ENCODE peak calls at places on chromosomes 2 and 18, in seven cellular contexts. One of them, this sample, is unnamed.

GRCh38 chr18:63158676-63159291 is 160.8 kb downstream of the BCL2 start:
- DNase-seq in Kasumi-1: no peak
- DNase-seq in nephron progenitor cell: no peak
- DNase-seq in AG09309: no peak
- DNase-seq in cardiac muscle cell: no peak
- DNase-seq in H9: no peak
- DNase-seq in KG1: no peak
- DNase-seq in this sample: no peak

GRCh38 chr2:237591021-237591370 is 462 bp upstream of the RAB17 start:
- DNase-seq in Kasumi-1: no peak
- DNase-seq in nephron progenitor cell: no peak
- DNase-seq in AG09309: no peak
- DNase-seq in cardiac muscle cell: no peak
- DNase-seq in H9: peak; percentile 93
- DNase-seq in KG1: no peak
- DNase-seq in this sample: no peak

GRCh38 chr2:231160701-231161100 is 35.9 kb upstream of the HTR2B start:
- DNase-seq in Kasumi-1: no peak
- DNase-seq in nephron progenitor cell: no peak
- DNase-seq in AG09309: no peak
- DNase-seq in cardiac muscle cell: no peak
- DNase-seq in H9: no peak
- DNase-seq in KG1: no peak
- DNase-seq in this sample: no peak

GRCh38 chr2:144520718-144521487 is 984 bp upstream of the ZEB2 start:
- DNase-seq in Kasumi-1: no peak
- DNase-seq in nephron progenitor cell: no peak
- DNase-seq in AG09309: no peak
- DNase-seq in cardiac muscle cell: peak; percentile 95
- DNase-seq in H9: no peak
- DNase-seq in KG1: no peak
- DNase-seq in this sample: no peak

GRCh38 chr2:163943403-163944356 is 207.9 kb upstream of the FIGN start:
- DNase-seq in Kasumi-1: no peak
- DNase-seq in nephron progenitor cell: no peak
- DNase-seq in AG09309: no peak
- DNase-seq in cardiac muscle cell: no peak
- DNase-seq in H9: peak; percentile 28
- DNase-seq in KG1: no peak
- DNase-seq in this sample: no peak

GRCh38 chr2:169247231-169247630 is 115.1 kb downstream of the LRP2 start:
- DNase-seq in Kasumi-1: no peak
- DNase-seq in nephron progenitor cell: no peak
- DNase-seq in AG09309: no peak
- DNase-seq in cardiac muscle cell: no peak
- DNase-seq in H9: no peak
- DNase-seq in KG1: no peak
- DNase-seq in this sample: no peak

GRCh38 chr2:226414313-226414712 is 385.3 kb downstream of the IRS1 start:
- DNase-seq in Kasumi-1: no peak
- DNase-seq in nephron progenitor cell: no peak
- DNase-seq in AG09309: no peak
- DNase-seq in cardiac muscle cell: no peak
- DNase-seq in H9: no peak
- DNase-seq in KG1: no peak
- DNase-seq in this sample: no peak

GRCh38 chr2:25251032-25251460 is 82.7 kb upstream of the POMC start:
- DNase-seq in Kasumi-1: peak; percentile 34
- DNase-seq in nephron progenitor cell: peak; percentile 36
- DNase-seq in AG09309: no peak
- DNase-seq in cardiac muscle cell: no peak
- DNase-seq in H9: no peak
- DNase-seq in KG1: no peak
- DNase-seq in this sample: peak; percentile 52

GRCh38 chr18:79525556-79526467 is 130.1 kb downstream of the NFATC1 start:
- DNase-seq in Kasumi-1: no peak
- DNase-seq in nephron progenitor cell: no peak
- DNase-seq in AG09309: no peak
- DNase-seq in cardiac muscle cell: peak; percentile 45
- DNase-seq in H9: peak; percentile 25
- DNase-seq in KG1: no peak
- DNase-seq in this sample: no peak

GRCh38 chr2:200788129-200788718 is 23.5 kb upstream of the BZW1 start:
- DNase-seq in Kasumi-1: no peak
- DNase-seq in nephron progenitor cell: no peak
- DNase-seq in AG09309: no peak
- DNase-seq in cardiac muscle cell: peak; percentile 66
- DNase-seq in H9: no peak
- DNase-seq in KG1: no peak
- DNase-seq in this sample: no peak

GRCh38 chr18:59707306-59707705 is 10.1 kb upstream of the CCBE1 start:
- DNase-seq in Kasumi-1: no peak
- DNase-seq in nephron progenitor cell: no peak
- DNase-seq in AG09309: no peak
- DNase-seq in cardiac muscle cell: no peak
- DNase-seq in H9: peak; percentile 59
- DNase-seq in KG1: no peak
- DNase-seq in this sample: no peak

GRCh38 chr2:88074854-88075292 is 7.2 kb downstream of the SMYD1 start:
- DNase-seq in Kasumi-1: no peak
- DNase-seq in nephron progenitor cell: no peak
- DNase-seq in AG09309: peak; percentile 86
- DNase-seq in cardiac muscle cell: peak; percentile 80
- DNase-seq in H9: no peak
- DNase-seq in KG1: no peak
- DNase-seq in this sample: peak; percentile 56

GRCh38 chr2:41937464-41937861 is 110.4 kb upstream of the PKDCC start:
- DNase-seq in Kasumi-1: no peak
- DNase-seq in nephron progenitor cell: no peak
- DNase-seq in AG09309: no peak
- DNase-seq in cardiac muscle cell: peak; percentile 65
- DNase-seq in H9: peak; percentile 72
- DNase-seq in KG1: no peak
- DNase-seq in this sample: peak; percentile 61

GRCh38 chr2:44822174-44822573 is 119.3 kb upstream of the SIX3 start:
- DNase-seq in Kasumi-1: no peak
- DNase-seq in nephron progenitor cell: no peak
- DNase-seq in AG09309: no peak
- DNase-seq in cardiac muscle cell: no peak
- DNase-seq in H9: no peak
- DNase-seq in KG1: no peak
- DNase-seq in this sample: no peak

GRCh38 chr18:9743200-9744016 is 35.3 kb downstream of the RAB31 start:
- DNase-seq in Kasumi-1: peak; percentile 19
- DNase-seq in nephron progenitor cell: peak; percentile 17
- DNase-seq in AG09309: peak; percentile 73
- DNase-seq in cardiac muscle cell: peak; percentile 86
- DNase-seq in H9: peak; percentile 85
- DNase-seq in KG1: no peak
- DNase-seq in this sample: no peak

GRCh38 chr18:3037423-3037915 is 24.5 kb upstream of the LPIN2 start:
- DNase-seq in Kasumi-1: peak; percentile 35
- DNase-seq in nephron progenitor cell: no peak
- DNase-seq in AG09309: no peak
- DNase-seq in cardiac muscle cell: peak; percentile 79
- DNase-seq in H9: no peak
- DNase-seq in KG1: no peak
- DNase-seq in this sample: no peak

GRCh38 chr2:190986221-190986953 is 27.6 kb downstream of the STAT1 start:
- DNase-seq in Kasumi-1: peak; percentile 42
- DNase-seq in nephron progenitor cell: no peak
- DNase-seq in AG09309: no peak
- DNase-seq in cardiac muscle cell: no peak
- DNase-seq in H9: no peak
- DNase-seq in KG1: no peak
- DNase-seq in this sample: no peak

GRCh38 chr18:45355944-45356520 is 259.2 kb upstream of the SLC14A2 start:
- DNase-seq in Kasumi-1: no peak
- DNase-seq in nephron progenitor cell: no peak
- DNase-seq in AG09309: no peak
- DNase-seq in cardiac muscle cell: peak; percentile 3
- DNase-seq in H9: no peak
- DNase-seq in KG1: no peak
- DNase-seq in this sample: no peak

GRCh38 chr2:222272446-222273035 is 26.3 kb downstream of the PAX3 start:
- DNase-seq in Kasumi-1: no peak
- DNase-seq in nephron progenitor cell: no peak
- DNase-seq in AG09309: no peak
- DNase-seq in cardiac muscle cell: no peak
- DNase-seq in H9: no peak
- DNase-seq in KG1: no peak
- DNase-seq in this sample: no peak

GRCh38 chr2:222688912-222689311 is 17.5 kb downstream of the MOGAT1 start:
- DNase-seq in Kasumi-1: no peak
- DNase-seq in nephron progenitor cell: no peak
- DNase-seq in AG09309: no peak
- DNase-seq in cardiac muscle cell: peak; percentile 45
- DNase-seq in H9: no peak
- DNase-seq in KG1: no peak
- DNase-seq in this sample: no peak

GRCh38 chr2:240326246-240326645 is 109.2 kb upstream of the GPC1 start:
- DNase-seq in Kasumi-1: no peak
- DNase-seq in nephron progenitor cell: no peak
- DNase-seq in AG09309: no peak
- DNase-seq in cardiac muscle cell: no peak
- DNase-seq in H9: no peak
- DNase-seq in KG1: no peak
- DNase-seq in this sample: no peak

GRCh38 chr2:106269591-106270291 is 75.6 kb upstream of the UXS1 start:
- DNase-seq in Kasumi-1: no peak
- DNase-seq in nephron progenitor cell: no peak
- DNase-seq in AG09309: no peak
- DNase-seq in cardiac muscle cell: peak; percentile 12
- DNase-seq in H9: no peak
- DNase-seq in KG1: no peak
- DNase-seq in this sample: no peak

GRCh38 chr18:79026491-79026890 is 42.7 kb upstream of the ATP9B start:
- DNase-seq in Kasumi-1: no peak
- DNase-seq in nephron progenitor cell: no peak
- DNase-seq in AG09309: no peak
- DNase-seq in cardiac muscle cell: no peak
- DNase-seq in H9: peak; percentile 71
- DNase-seq in KG1: no peak
- DNase-seq in this sample: no peak

GRCh38 chr2:20091305-20091991 is 40.0 kb upstream of the LAPTM4A start:
- DNase-seq in Kasumi-1: no peak
- DNase-seq in nephron progenitor cell: no peak
- DNase-seq in AG09309: peak; percentile 86
- DNase-seq in cardiac muscle cell: peak; percentile 88
- DNase-seq in H9: no peak
- DNase-seq in KG1: no peak
- DNase-seq in this sample: no peak